ENCODE peak calls at places on chromosomes 16 and 17, in nine cellular contexts. One of them, this sample, is unnamed.

GRCh38 chr17:2283302-2283701 is 20.3 kb downstream of the SMG6 start:
- DNase-seq in tibial nerve: no peak
- DNase-seq in GM12865: no peak
- DNase-seq in right atrium auricular region: no peak
- DNase-seq in tibial artery: no peak
- DNase-seq in thoracic aorta: no peak
- DNase-seq in adipocyte: no peak
- DNase-seq in skeletal muscle cell: no peak
- DNase-seq in psoas muscle: no peak
- DNase-seq in this sample: no peak

GRCh38 chr17:39706921-39707337 is 7.1 kb downstream of the ERBB2 start:
- DNase-seq in GM12865: no peak
- DNase-seq in psoas muscle: no peak
- DNase-seq in adipocyte: no peak
- DNase-seq in tibial nerve: no peak
- DNase-seq in skeletal muscle cell: no peak
- DNase-seq in tibial artery: no peak
- DNase-seq in thoracic aorta: no peak
- DNase-seq in right atrium auricular region: no peak
- DNase-seq in this sample: no peak

GRCh38 chr17:46766493-46767491 is 51.7 kb downstream of the WNT3 start:
- DNase-seq in psoas muscle: no peak
- DNase-seq in skeletal muscle cell: no peak
- DNase-seq in tibial nerve: no peak
- DNase-seq in right atrium auricular region: no peak
- DNase-seq in thoracic aorta: no peak
- DNase-seq in adipocyte: no peak
- DNase-seq in GM12865: no peak
- DNase-seq in tibial artery: no peak
- DNase-seq in this sample: no peak

GRCh38 chr17:7557825-7558543 is 566 bp upstream of the TNFSF13 start:
- DNase-seq in tibial nerve: peak; percentile 73
- DNase-seq in thoracic aorta: no peak
- DNase-seq in skeletal muscle cell: no peak
- DNase-seq in tibial artery: peak; percentile 88
- DNase-seq in right atrium auricular region: peak; percentile 88
- DNase-seq in psoas muscle: peak; percentile 91
- DNase-seq in GM12865: peak; percentile 79
- DNase-seq in adipocyte: no peak
- DNase-seq in this sample: no peak

GRCh38 chr17:74414510-74414909 is 17.4 kb upstream of the GPRC5C start:
- DNase-seq in right atrium auricular region: no peak
- DNase-seq in adipocyte: no peak
- DNase-seq in skeletal muscle cell: no peak
- DNase-seq in tibial artery: no peak
- DNase-seq in tibial nerve: no peak
- DNase-seq in GM12865: no peak
- DNase-seq in thoracic aorta: no peak
- DNase-seq in psoas muscle: no peak
- DNase-seq in this sample: no peak

GRCh38 chr17:80104956-80105375 is 3.6 kb downstream of the GAA start:
- DNase-seq in tibial artery: no peak
- DNase-seq in GM12865: no peak
- DNase-seq in adipocyte: no peak
- DNase-seq in psoas muscle: peak; percentile 47
- DNase-seq in tibial nerve: no peak
- DNase-seq in skeletal muscle cell: no peak
- DNase-seq in right atrium auricular region: no peak
- DNase-seq in thoracic aorta: no peak
- DNase-seq in this sample: no peak

GRCh38 chr17:63836811-63837210 is 5.7 kb downstream of the SMARCD2 start:
- DNase-seq in skeletal muscle cell: no peak
- DNase-seq in psoas muscle: no peak
- DNase-seq in right atrium auricular region: no peak
- DNase-seq in GM12865: no peak
- DNase-seq in tibial artery: no peak
- DNase-seq in thoracic aorta: no peak
- DNase-seq in tibial nerve: no peak
- DNase-seq in adipocyte: no peak
- DNase-seq in this sample: no peak

GRCh38 chr16:1792836-1793577 is 498 bp downstream of the IGFALS start:
- DNase-seq in thoracic aorta: no peak
- DNase-seq in tibial artery: no peak
- DNase-seq in tibial nerve: no peak
- DNase-seq in right atrium auricular region: no peak
- DNase-seq in skeletal muscle cell: no peak
- DNase-seq in GM12865: no peak
- DNase-seq in adipocyte: no peak
- DNase-seq in psoas muscle: no peak
- DNase-seq in this sample: no peak

GRCh38 chr17:79948918-79949645 is 86.6 kb downstream of the TBC1D16 start:
- DNase-seq in right atrium auricular region: no peak
- DNase-seq in psoas muscle: peak; percentile 32
- DNase-seq in adipocyte: no peak
- DNase-seq in tibial nerve: no peak
- DNase-seq in GM12865: no peak
- DNase-seq in thoracic aorta: no peak
- DNase-seq in skeletal muscle cell: no peak
- DNase-seq in tibial artery: no peak
- DNase-seq in this sample: no peak

GRCh38 chr17:68344701-68345136 is 53.4 kb downstream of the ARSG start:
- DNase-seq in skeletal muscle cell: no peak
- DNase-seq in right atrium auricular region: no peak
- DNase-seq in adipocyte: no peak
- DNase-seq in GM12865: no peak
- DNase-seq in psoas muscle: no peak
- DNase-seq in thoracic aorta: no peak
- DNase-seq in tibial nerve: no peak
- DNase-seq in tibial artery: no peak
- DNase-seq in this sample: no peak

GRCh38 chr16:16048904-16049582 is 99.6 kb downstream of the ABCC1 start:
- DNase-seq in skeletal muscle cell: no peak
- DNase-seq in tibial nerve: no peak
- DNase-seq in right atrium auricular region: peak; percentile 68
- DNase-seq in GM12865: no peak
- DNase-seq in psoas muscle: no peak
- DNase-seq in adipocyte: no peak
- DNase-seq in tibial artery: no peak
- DNase-seq in thoracic aorta: no peak
- DNase-seq in this sample: no peak

GRCh38 chr17:47948706-47949196 is 7.4 kb downstream of the PNPO start:
- DNase-seq in psoas muscle: peak; percentile 64
- DNase-seq in adipocyte: no peak
- DNase-seq in tibial artery: no peak
- DNase-seq in tibial nerve: no peak
- DNase-seq in GM12865: no peak
- DNase-seq in skeletal muscle cell: no peak
- DNase-seq in right atrium auricular region: no peak
- DNase-seq in thoracic aorta: no peak
- DNase-seq in this sample: no peak

GRCh38 chr16:67660564-67661028 is at the start of gene PARD6A:
- DNase-seq in adipocyte: peak; percentile 99
- DNase-seq in psoas muscle: peak; percentile 97
- DNase-seq in skeletal muscle cell: peak; percentile 88
- DNase-seq in GM12865: peak; percentile 99
- DNase-seq in thoracic aorta: peak; percentile 86
- DNase-seq in tibial nerve: peak; percentile 91
- DNase-seq in tibial artery: peak; percentile 95
- DNase-seq in right atrium auricular region: peak; percentile 96
- DNase-seq in this sample: peak; percentile 75

GRCh38 chr16:82700541-82701240 is 73.9 kb downstream of the CDH13 start:
- DNase-seq in right atrium auricular region: no peak
- DNase-seq in thoracic aorta: no peak
- DNase-seq in skeletal muscle cell: no peak
- DNase-seq in GM12865: peak; percentile 18
- DNase-seq in tibial nerve: no peak
- DNase-seq in tibial artery: no peak
- DNase-seq in psoas muscle: no peak
- DNase-seq in adipocyte: peak; percentile 19
- DNase-seq in this sample: no peak

GRCh38 chr16:48531011-48531962 is 78.7 kb downstream of the N4BP1 start:
- DNase-seq in adipocyte: peak; percentile 75
- DNase-seq in tibial artery: peak; percentile 50
- DNase-seq in thoracic aorta: no peak
- DNase-seq in psoas muscle: peak; percentile 72
- DNase-seq in tibial nerve: peak; percentile 54
- DNase-seq in GM12865: no peak
- DNase-seq in skeletal muscle cell: no peak
- DNase-seq in right atrium auricular region: no peak
- DNase-seq in this sample: peak; percentile 58
- H3K4me3 ChIP-seq in adipocyte: peak overlapping the region; percentile 40
- H3K4me3 ChIP-seq in tibial artery: no peak overlapping the region
- H3K4me3 ChIP-seq in thoracic aorta: no peak overlapping the region
- H3K4me3 ChIP-seq in psoas muscle: no peak overlapping the region
- H3K4me3 ChIP-seq in tibial nerve: no peak overlapping the region
- H3K4me3 ChIP-seq in GM12865: no peak overlapping the region
- H3K4me3 ChIP-seq in skeletal muscle cell: no peak overlapping the region
- H3K4me3 ChIP-seq in right atrium auricular region: no peak overlapping the region
- H3K4me3 ChIP-seq in this sample: no peak overlapping the region

GRCh38 chr16:8565498-8565897 is 24.8 kb downstream of the TMEM114 start:
- DNase-seq in psoas muscle: no peak
- DNase-seq in skeletal muscle cell: no peak
- DNase-seq in GM12865: no peak
- DNase-seq in right atrium auricular region: no peak
- DNase-seq in thoracic aorta: no peak
- DNase-seq in tibial artery: no peak
- DNase-seq in adipocyte: no peak
- DNase-seq in tibial nerve: no peak
- DNase-seq in this sample: no peak

GRCh38 chr16:8564934-8565345 is 25.4 kb downstream of the TMEM114 start:
- DNase-seq in psoas muscle: no peak
- DNase-seq in tibial artery: no peak
- DNase-seq in skeletal muscle cell: no peak
- DNase-seq in thoracic aorta: no peak
- DNase-seq in tibial nerve: no peak
- DNase-seq in adipocyte: no peak
- DNase-seq in GM12865: no peak
- DNase-seq in right atrium auricular region: no peak
- DNase-seq in this sample: no peak

DNA sequence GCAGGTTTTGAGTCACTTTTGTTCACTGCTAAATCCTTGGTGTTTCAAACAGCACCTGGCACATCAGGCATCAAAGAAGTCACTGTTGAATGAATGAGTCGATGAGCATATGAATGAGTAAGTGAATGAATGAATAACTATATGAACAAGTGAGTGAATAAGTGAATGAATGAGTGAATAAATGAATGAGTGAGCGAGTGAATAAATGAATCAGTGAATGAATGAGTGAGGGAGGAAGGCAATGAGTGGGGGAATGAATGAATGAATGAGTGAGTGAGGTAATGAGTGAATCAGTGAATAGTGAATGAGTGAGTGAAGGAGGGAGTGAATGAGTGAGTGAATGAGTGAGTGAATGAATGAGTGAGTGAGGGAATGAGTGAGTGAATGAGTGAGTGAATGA is 28.8 kb downstream of the TMEM114 start:
- DNase-seq in psoas muscle: no peak
- DNase-seq in GM12865: no peak
- DNase-seq in tibial artery: no peak
- DNase-seq in right atrium auricular region: no peak
- DNase-seq in adipocyte: no peak
- DNase-seq in tibial nerve: no peak
- DNase-seq in skeletal muscle cell: no peak
- DNase-seq in thoracic aorta: no peak
- DNase-seq in this sample: no peak
- H3K4me3 ChIP-seq in psoas muscle: no peak overlapping the region
- H3K4me3 ChIP-seq in GM12865: no peak overlapping the region
- H3K4me3 ChIP-seq in tibial artery: no peak overlapping the region
- H3K4me3 ChIP-seq in right atrium auricular region: no peak overlapping the region
- H3K4me3 ChIP-seq in adipocyte: no peak overlapping the region
- H3K4me3 ChIP-seq in tibial nerve: no peak overlapping the region
- H3K4me3 ChIP-seq in skeletal muscle cell: no peak overlapping the region
- H3K4me3 ChIP-seq in thoracic aorta: no peak overlapping the region
- H3K4me3 ChIP-seq in this sample: no peak overlapping the region

DNA sequence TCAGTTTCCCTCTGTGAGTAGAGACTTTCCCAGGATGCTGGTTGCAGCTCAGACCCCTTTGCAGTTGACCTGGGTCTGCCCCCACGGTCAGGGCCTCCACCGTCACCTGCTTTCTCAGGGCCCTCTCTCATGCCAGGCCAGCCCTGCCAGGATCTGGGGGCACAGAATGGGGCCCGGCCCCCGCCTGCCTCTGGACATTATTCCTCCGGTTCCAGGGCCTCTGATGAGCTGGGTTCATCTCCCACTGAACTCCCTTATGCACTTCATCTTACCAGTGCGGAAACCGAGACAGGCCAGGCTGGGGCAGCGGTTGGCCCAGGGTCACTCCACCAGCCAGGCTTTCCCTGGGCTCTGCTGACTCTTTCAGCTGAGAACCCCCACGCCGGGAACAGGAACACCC is 19.8 kb downstream of the ZNF469 start:
- DNase-seq in tibial artery: no peak
- DNase-seq in right atrium auricular region: no peak
- DNase-seq in skeletal muscle cell: no peak
- DNase-seq in tibial nerve: no peak
- DNase-seq in GM12865: no peak
- DNase-seq in thoracic aorta: no peak
- DNase-seq in psoas muscle: no peak
- DNase-seq in adipocyte: no peak
- DNase-seq in this sample: no peak
- H3K4me3 ChIP-seq in tibial artery: no peak overlapping the region
- H3K4me3 ChIP-seq in right atrium auricular region: no peak overlapping the region
- H3K4me3 ChIP-seq in skeletal muscle cell: no peak overlapping the region
- H3K4me3 ChIP-seq in tibial nerve: no peak overlapping the region
- H3K4me3 ChIP-seq in GM12865: no peak overlapping the region
- H3K4me3 ChIP-seq in thoracic aorta: no peak overlapping the region
- H3K4me3 ChIP-seq in psoas muscle: no peak overlapping the region
- H3K4me3 ChIP-seq in adipocyte: no peak overlapping the region
- H3K4me3 ChIP-seq in this sample: no peak overlapping the region

GRCh38 chr16:86878290-86879160 is 300.2 kb downstream of the FOXL1 start:
- DNase-seq in tibial artery: no peak
- DNase-seq in skeletal muscle cell: no peak
- DNase-seq in GM12865: no peak
- DNase-seq in right atrium auricular region: no peak
- DNase-seq in thoracic aorta: no peak
- DNase-seq in tibial nerve: no peak
- DNase-seq in adipocyte: no peak
- DNase-seq in psoas muscle: no peak
- DNase-seq in this sample: no peak
- H3K4me3 ChIP-seq in tibial artery: no peak overlapping the region
- H3K4me3 ChIP-seq in skeletal muscle cell: no peak overlapping the region
- H3K4me3 ChIP-seq in GM12865: no peak overlapping the region
- H3K4me3 ChIP-seq in right atrium auricular region: no peak overlapping the region
- H3K4me3 ChIP-seq in thoracic aorta: no peak overlapping the region
- H3K4me3 ChIP-seq in tibial nerve: no peak overlapping the region
- H3K4me3 ChIP-seq in adipocyte: no peak overlapping the region
- H3K4me3 ChIP-seq in psoas muscle: no peak overlapping the region
- H3K4me3 ChIP-seq in this sample: no peak overlapping the region

This sample was measured in HFF-Myc.